ENCODE peak calls at places on chromosomes 4 and X, in seven cellular contexts. I is BE2C, A is ovary, E is Caco-2, N is SK-N-SH, F is tibial nerve, H is psoas muscle. T is an unnamed sample.

GRCh38 chrX:11188664-11189063 is 77.5 kb downstream of the HCCS start:
- DNase-seq in N (no peak), A (no peak), F (no peak), E (no peak), I (no peak), H (no peak), T (no peak)

GRCh38 chr4:144710526-144710912 is 64.6 kb downstream of the HHIP start:
- DNase-seq in N (no peak), A (no peak), H (no peak), E (no peak), I (no peak), F (no peak), T (no peak)

GRCh38 chrX:134443020-134443419 is 16.9 kb upstream of the HPRT1 start:
- DNase-seq in N (no peak), F (no peak), A (no peak), E (no peak), I (no peak), H (no peak), T (no peak)

GRCh38 chrX:97416461-97416860 is 532.8 kb downstream of the RPA4 start:
- DNase-seq in N (no peak), I (no peak), A (no peak), E (no peak), F (no peak), H (no peak), T (no peak)

GRCh38 chrX:3939967-3940610 is 226.6 kb upstream of the PRKX start:
- DNase-seq in E (no peak), H (no peak), A (no peak), F (no peak), N (peak; percentile 38), I (no peak), T (peak; percentile 39)

GRCh38 chrX:115419094-115419493 is 129.6 kb downstream of the LUZP4 start:
- DNase-seq in H (no peak), N (no peak), I (no peak), A (no peak), E (no peak), F (no peak), T (no peak)

GRCh38 chr4:185343726-185344581 is 51.8 kb downstream of the LRP2BP start:
- DNase-seq in H (no peak), I (peak; percentile 58), A (no peak), N (peak; percentile 66), E (no peak), F (peak; percentile 33), T (peak; percentile 68)

GRCh38 chrX:69070949-69071650 is 94.2 kb downstream of the PJA1 start:
- DNase-seq in E (no peak), I (peak; percentile 80), H (peak; percentile 44), N (peak; percentile 63), A (peak; percentile 50), F (no peak), T (peak; percentile 74)

GRCh38 chr4:26476545-26476944 is 13.7 kb downstream of the CCKAR start:
- DNase-seq in E (no peak), N (no peak), A (no peak), F (no peak), I (no peak), H (no peak), T (no peak)

GRCh38 chr4:41806807-41807206 is 58.3 kb upstream of the PHOX2B start:
- DNase-seq in N (no peak), H (no peak), I (no peak), A (no peak), F (no peak), E (no peak), T (no peak)

GRCh38 chrX:34918091-34918736 is 24.4 kb upstream of the FAM47B start:
- DNase-seq in A (no peak), H (no peak), F (peak; percentile 8), E (no peak), N (no peak), I (no peak), T (no peak)

GRCh38 chr4:721261-722171 is 15.9 kb downstream of the PCGF3 start:
- DNase-seq in E (no peak), A (peak; percentile 57), I (no peak), F (no peak), N (no peak), H (no peak), T (peak; percentile 86)

GRCh38 chr4:78337621-78338020 is 213.9 kb upstream of the ANXA3 start:
- DNase-seq in H (no peak), A (no peak), F (no peak), I (no peak), N (no peak), E (no peak), T (no peak)

GRCh38 chr4:169968999-169969398 is 57.2 kb downstream of the MFAP3L start:
- DNase-seq in E (no peak), H (no peak), A (no peak), N (no peak), F (no peak), I (no peak), T (peak; percentile 85)

GRCh38 chrX:103845165-103845653 is 13.2 kb upstream of the RAB9B start:
- DNase-seq in E (peak; percentile 61), N (peak; percentile 49), F (peak; percentile 71), A (peak; percentile 87), H (peak; percentile 52), I (peak; percentile 42), T (peak; percentile 53)

GRCh38 chr4:189773909-189774308 is 166.8 kb upstream of the FRG1 start:
- DNase-seq in I (no peak), A (no peak), N (no peak), H (no peak), F (no peak), E (no peak), T (no peak)

DNA sequence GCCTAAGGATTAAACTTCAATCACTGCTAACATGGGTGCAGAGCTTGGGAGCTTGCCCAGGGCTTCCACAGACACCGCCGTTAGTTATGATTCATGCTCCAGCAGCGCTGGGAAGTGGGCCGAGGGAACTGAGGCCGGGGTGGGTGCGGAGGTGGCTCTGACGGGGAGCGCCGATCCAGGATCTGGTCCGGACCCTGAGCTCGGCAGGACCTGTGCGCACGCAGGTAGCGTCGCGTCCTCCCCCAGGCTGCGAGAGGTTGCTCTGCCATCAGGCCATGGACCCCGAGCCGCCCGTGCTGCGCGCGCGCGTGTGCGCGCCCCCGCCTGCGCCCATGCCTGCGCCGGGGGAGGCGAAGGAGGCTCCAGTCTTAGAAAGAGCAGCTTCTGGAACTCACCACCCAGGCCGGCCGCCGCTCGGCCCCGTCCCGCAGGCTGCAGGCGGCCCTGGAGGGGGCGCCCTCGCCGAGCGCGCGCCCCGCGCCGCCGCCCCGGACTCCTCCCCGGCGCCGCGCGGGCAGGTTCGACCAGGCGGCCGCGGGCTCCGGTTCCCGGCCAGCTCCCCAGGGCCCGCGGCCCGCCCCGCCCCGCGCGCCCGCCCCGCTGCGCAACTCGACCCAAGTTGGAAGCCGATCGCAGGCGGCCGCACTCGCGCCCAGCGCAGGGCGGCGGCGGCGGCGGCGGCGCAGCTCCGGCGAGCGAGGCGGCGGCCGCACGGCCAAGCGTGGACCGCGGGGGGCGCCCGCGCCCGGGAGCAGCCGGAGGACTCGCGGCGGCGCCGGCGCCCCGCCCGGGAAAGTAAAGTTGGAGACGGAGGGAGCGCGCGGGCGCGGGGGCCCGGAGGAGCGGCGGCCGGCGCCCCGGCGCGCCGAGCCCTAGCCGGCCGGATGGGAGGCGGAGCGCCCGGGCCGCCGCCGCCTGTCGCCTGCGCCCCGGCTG is 646 bp upstream of the ADRA2C start:
- DNase-seq in F (no peak), I (peak; percentile 81), E (peak; percentile 78), N (peak; percentile 91), A (no peak), H (peak; percentile 45), T (peak; percentile 100)
- H3K4me1 ChIP-seq in F (no peaks in the 10 kb centered on the region), I (peaks cover 23% of the 10 kb centered on the region), E (peaks cover 5% of the 10 kb centered on the region), N (no peaks in the 10 kb centered on the region), A (no peaks in the 10 kb centered on the region), H (no peaks in the 10 kb centered on the region), T (peaks cover 7% of the 10 kb centered on the region)

GRCh38 chr4:139528377-139529005 is 27.5 kb downstream of the SETD7 start:
- DNase-seq in F (peak; percentile 50), I (no peak), E (no peak), N (no peak), H (peak; percentile 66), A (peak; percentile 66), T (peak; percentile 87)

GRCh38 chr4:139532951-139533350 is 23.1 kb downstream of the SETD7 start:
- DNase-seq in A (no peak), F (no peak), N (no peak), I (no peak), E (no peak), H (no peak), T (no peak)

GRCh38 chr4:139526928-139527327 is 29.1 kb downstream of the SETD7 start:
- DNase-seq in I (no peak), E (no peak), F (no peak), A (no peak), N (no peak), H (no peak), T (no peak)

GRCh38 chr4:139534287-139534950 is 21.6 kb downstream of the SETD7 start:
- DNase-seq in A (no peak), F (no peak), N (no peak), I (no peak), E (no peak), H (no peak), T (no peak)

GRCh38 chr4:139530833-139531427 is 25.1 kb downstream of the SETD7 start:
- DNase-seq in N (peak; percentile 68), F (peak; percentile 73), E (peak; percentile 71), A (peak; percentile 55), H (peak; percentile 31), I (peak; percentile 72), T (peak; percentile 66)
- TF ChIP-seq CTCF in N (peak; percentile 62), F (peak; percentile 49), E (peak; percentile 70), A (peak; percentile 14), H (peak; percentile 66), I (peak; percentile 85), T (peak; percentile 66)

GRCh38 chr4:168628251-168628650 is 131.4 kb downstream of the PALLD start:
- DNase-seq in I (no peak), F (no peak), E (no peak), H (no peak), N (no peak), A (no peak), T (no peak)
- H3K4me1 ChIP-seq in I (peaks cover 4% of the 10 kb centered on the region), F (no peaks in the 10 kb centered on the region), E (no peaks in the 10 kb centered on the region), H (peaks cover 16% of the 10 kb centered on the region), N (peaks cover 13% of the 10 kb centered on the region), A (no peaks in the 10 kb centered on the region), T (peaks cover 17% of the 10 kb centered on the region)

GRCh38 chr4:76429636-76430035 is 5.4 kb upstream of the SHROOM3 start:
- DNase-seq in H (no peak), N (no peak), I (no peak), A (no peak), E (no peak), F (no peak), T (no peak)

GRCh38 chr4:76420901-76421581 is at the start of gene CCDC158:
- DNase-seq in A (no peak), F (no peak), I (peak; percentile 31), H (peak; percentile 28), E (peak; percentile 50), N (peak; percentile 82), T (peak; percentile 91)

GRCh38 chr4:76420311-76420710 is 630 bp downstream of the CCDC158 start:
- DNase-seq in E (no peak), F (no peak), I (no peak), N (peak; percentile 39), A (no peak), H (no peak), T (peak; percentile 73)

GRCh38 chr4:76430519-76431388 is 4.3 kb upstream of the SHROOM3 start:
- DNase-seq in F (peak; percentile 33), E (peak; percentile 44), H (no peak), N (peak; percentile 67), I (peak; percentile 27), A (no peak), T (no peak)

DNA sequence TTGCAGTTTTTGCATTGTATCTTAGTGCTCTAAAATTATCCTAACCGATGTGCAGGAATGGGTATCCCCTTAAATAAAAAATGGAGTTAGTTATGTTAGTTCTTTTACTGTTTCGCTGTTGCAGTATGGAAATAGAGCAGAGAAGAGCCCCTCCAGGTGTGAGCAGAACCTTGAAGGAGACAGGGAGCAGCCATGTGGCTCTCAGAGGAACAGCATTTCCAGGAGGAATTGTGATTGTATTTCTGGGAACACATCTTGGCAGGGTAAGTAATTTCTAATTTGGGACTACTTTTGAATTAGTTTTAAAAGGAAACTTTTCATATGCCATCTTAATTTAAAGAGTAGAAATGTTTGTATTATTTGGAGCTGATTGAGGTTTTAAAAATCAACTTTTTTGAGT is 5.3 kb upstream of the CCDC158 start:
- DNase-seq in H (no peak), A (no peak), N (peak; percentile 15), F (no peak), E (peak; percentile 35), I (no peak), T (no peak)
- TF ChIP-seq CTCF in H (no peak), A (no peak), N (no peak), F (no peak), E (peak; percentile 25), I (peak; percentile 34), T (peak; percentile 17)

T was measured in osteoblast.